ENCODE peak calls at places on chromosome 1, in four cellular contexts. V is ovary; H is CD8-positive, alpha-beta memory T cell; Y is heart right ventricle. B is an unnamed sample.

GRCh38 chr1:56389813-56390539 is 189.4 kb downstream of the PLPP3 start:
- DNase-seq in H (no peak), Y (no peak), V (no peak), B (no peak)

GRCh38 chr1:67211589-67212563 is 45.6 kb downstream of the IL23R start:
- DNase-seq in Y (no peak), V (no peak), H (peak; percentile 38), B (peak; percentile 37)

GRCh38 chr1:55127827-55128343 is 87.3 kb downstream of the USP24 start:
- DNase-seq in H (no peak), Y (no peak), V (no peak), B (no peak)

GRCh38 chr1:47515390-47515789 is 77.5 kb downstream of the FOXD2 start:
- DNase-seq in H (no peak), V (no peak), Y (no peak), B (no peak)

GRCh38 chr1:31647106-31647505 is 2.4 kb upstream of the PEF1 start:
- DNase-seq in Y (no peak), H (no peak), V (no peak), B (no peak)

GRCh38 chr1:203268901-203269653 is 36.2 kb upstream of the BTG2 start:
- DNase-seq in H (peak; percentile 28), Y (no peak), V (no peak), B (no peak)

GRCh38 chr1:181134543-181135461 is 46.3 kb downstream of the IER5 start:
- DNase-seq in H (no peak), V (no peak), Y (no peak), B (no peak)

GRCh38 chr1:10161121-10161520 is 49.2 kb upstream of the KIF1B start:
- DNase-seq in H (no peak), V (no peak), Y (no peak), B (no peak)

GRCh38 chr1:242447682-242448081 is 76.8 kb downstream of the PLD5 start:
- DNase-seq in H (no peak), Y (no peak), V (no peak), B (no peak)

GRCh38 chr1:1204425-1204920 is 1.9 kb downstream of the TNFRSF18 start:
- DNase-seq in Y (no peak), V (no peak), H (no peak), B (no peak)

GRCh38 chr1:232306269-232306911 is 323.5 kb downstream of the SIPA1L2 start:
- DNase-seq in H (no peak), Y (peak; percentile 45), V (no peak), B (no peak)

GRCh38 chr1:157490337-157491165 is 61.8 kb downstream of the FCRL5 start:
- DNase-seq in V (no peak), Y (peak; percentile 46), H (no peak), B (no peak)

GRCh38 chr1:154775559-154776338 is 94.3 kb downstream of the KCNN3 start:
- DNase-seq in H (no peak), V (no peak), Y (no peak), B (no peak)

GRCh38 chr1:1084372-1085170 is 10.5 kb upstream of the RNF223 start:
- DNase-seq in V (peak; percentile 7), H (no peak), Y (no peak), B (no peak)

GRCh38 chr1:67831850-67832513 is 1.3 kb downstream of the GNG12 start:
- DNase-seq in H (no peak), V (peak; percentile 54), Y (peak; percentile 40), B (no peak)

GRCh38 chr1:9690440-9691107 is 39.0 kb downstream of the PIK3CD start:
- DNase-seq in H (no peak), Y (no peak), V (no peak), B (no peak)

GRCh38 chr1:95323117-95323516 is 89.1 kb downstream of the RWDD3 start:
- DNase-seq in V (no peak), Y (no peak), H (no peak), B (no peak)

GRCh38 chr1:115136106-115136505 is 46.8 kb upstream of the TSPAN2 start:
- DNase-seq in V (no peak), Y (no peak), H (no peak), B (no peak)

GRCh38 chr1:72557446-72558049 is 275.2 kb upstream of the NEGR1 start:
- DNase-seq in H (no peak), Y (no peak), V (no peak), B (no peak)

GRCh38 chr1:32759521-32759980 is 57.0 kb upstream of the SYNC start:
- DNase-seq in Y (no peak), V (peak; percentile 47), H (no peak), B (no peak)

GRCh38 chr1:202586018-202586821 is 124.0 kb downstream of the SYT2 start:
- DNase-seq in H (no peak), V (no peak), Y (peak; percentile 26), B (no peak)

GRCh38 chr1:114540202-114540601 is 29.2 kb upstream of the TRIM33 start:
- DNase-seq in H (no peak), Y (no peak), V (no peak), B (no peak)

GRCh38 chr1:165912638-165913037 is 85.2 kb downstream of the UCK2 start:
- DNase-seq in H (no peak), V (no peak), Y (no peak), B (no peak)

GRCh38 chr1:16145988-16146887 is 9.6 kb downstream of the EPHA2 start:
- DNase-seq in Y (peak; percentile 84), H (no peak), V (peak; percentile 87), B (no peak)

GRCh38 chr1:28512058-28512611 is 6.3 kb downstream of the RCC1 start:
- DNase-seq in Y (no peak), V (no peak), H (no peak), B (no peak)

GRCh38 chr1:82492168-82492567 is 691.4 kb downstream of the ADGRL2 start:
- DNase-seq in Y (no peak), H (no peak), V (peak; percentile 7), B (no peak)

GRCh38 chr1:66283583-66284041 is 250.3 kb upstream of the SGIP1 start:
- DNase-seq in Y (no peak), V (no peak), H (no peak), B (no peak)

GRCh38 chr1:201226859-201227488 is 36.4 kb downstream of the IGFN1 start:
- DNase-seq in H (no peak), V (no peak), Y (no peak), B (no peak)
- H3K27ac ChIP-seq in H (no peak overlapping the region), V (no peak overlapping the region), Y (no peak overlapping the region), B (no peak overlapping the region)

GRCh38 chr1:175911138-175911537 is 167.7 kb upstream of the TNR start:
- DNase-seq in H (no peak), Y (no peak), V (no peak), B (no peak)
- H3K9me3 ChIP-seq in H (peaks cover 17% of the 10 kb centered on the region), Y (peaks cover 7% of the 10 kb centered on the region), V (peaks cover 11% of the 10 kb centered on the region), B (no peaks in the 10 kb centered on the region)

GRCh38 chr1:35294809-35295208 is 26.3 kb downstream of the ZMYM4 start:
- DNase-seq in Y (no peak), V (no peak), H (no peak), B (no peak)

GRCh38 chr1:35301674-35302392 is 33.3 kb downstream of the ZMYM4 start:
- DNase-seq in H (no peak), Y (no peak), V (no peak), B (no peak)

GRCh38 chr1:35300376-35300775 is 31.9 kb downstream of the ZMYM4 start:
- DNase-seq in Y (no peak), H (no peak), V (no peak), B (no peak)

GRCh38 chr1:35298464-35298863 is 30.0 kb downstream of the ZMYM4 start:
- DNase-seq in H (no peak), Y (no peak), V (peak; percentile 15), B (peak; percentile 46)
- H3K27ac ChIP-seq in H (no peak overlapping the region), Y (peak overlapping the region; percentile 17), V (no peak overlapping the region), B (no peak overlapping the region)

GRCh38 chr1:199218065-199218464 is 579.2 kb downstream of the PTPRC start:
- DNase-seq in H (peak; percentile 10), V (no peak), Y (no peak), B (no peak)
- H3K9me3 ChIP-seq in H (no peaks in the 10 kb centered on the region), V (no peaks in the 10 kb centered on the region), Y (no peaks in the 10 kb centered on the region), B (no peaks in the 10 kb centered on the region)

DNA sequence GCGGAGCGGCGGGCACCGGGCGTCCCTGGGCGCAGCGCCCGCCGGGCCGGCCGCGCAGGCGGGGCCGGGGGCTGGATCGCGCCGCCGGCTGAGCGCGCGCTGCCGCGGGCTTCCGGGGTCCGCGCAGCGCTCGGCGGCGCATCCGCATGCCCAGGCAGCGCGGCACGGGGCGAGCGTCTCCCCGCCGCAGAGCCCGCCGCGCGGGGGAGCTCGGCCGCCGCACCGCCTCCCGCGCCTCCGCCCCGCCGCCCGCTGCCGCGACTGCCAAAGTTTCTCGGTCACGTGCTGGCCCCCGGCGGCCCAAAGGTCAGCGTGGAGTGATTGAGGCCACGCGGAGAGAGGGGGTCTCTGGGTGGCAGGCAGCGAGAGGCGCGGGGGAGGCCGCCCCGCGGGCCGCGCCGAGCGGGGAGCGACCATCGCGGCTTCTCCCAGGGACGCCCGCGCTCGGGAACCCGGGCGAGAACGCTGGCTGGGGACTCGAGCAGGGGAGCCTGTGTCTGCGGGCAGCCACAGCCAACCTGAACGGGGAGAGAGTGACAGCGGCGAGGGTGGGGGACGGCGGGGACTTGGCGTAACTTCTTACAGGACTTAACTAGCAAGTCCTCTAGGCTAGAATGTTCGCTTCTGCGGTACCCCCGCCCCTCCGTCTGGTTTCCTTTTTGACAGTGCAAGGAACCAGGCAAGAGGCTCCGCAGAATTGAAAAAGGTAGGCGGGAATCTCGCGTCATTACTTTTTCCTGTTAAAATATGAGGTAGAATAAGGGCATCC is at the start of gene ILDR2:
- DNase-seq in Y (peak; percentile 55), H (peak; percentile 26), V (peak; percentile 20), B (peak; percentile 44)
- H3K27ac ChIP-seq in Y (peak within 1 kb of the TSS; percentile 61), H (no peak within 1 kb of the TSS), V (no peak within 1 kb of the TSS), B (peak within 1 kb of the TSS; percentile 54)

GRCh38 chr1:5375437-5375836 is 616.8 kb downstream of the NPHP4 start:
- DNase-seq in V (no peak), Y (no peak), H (no peak), B (no peak)
- H3K9me3 ChIP-seq in V (no peaks in the 10 kb centered on the region), Y (no peaks in the 10 kb centered on the region), H (no peaks in the 10 kb centered on the region), B (peaks cover 7% of the 10 kb centered on the region)

DNA sequence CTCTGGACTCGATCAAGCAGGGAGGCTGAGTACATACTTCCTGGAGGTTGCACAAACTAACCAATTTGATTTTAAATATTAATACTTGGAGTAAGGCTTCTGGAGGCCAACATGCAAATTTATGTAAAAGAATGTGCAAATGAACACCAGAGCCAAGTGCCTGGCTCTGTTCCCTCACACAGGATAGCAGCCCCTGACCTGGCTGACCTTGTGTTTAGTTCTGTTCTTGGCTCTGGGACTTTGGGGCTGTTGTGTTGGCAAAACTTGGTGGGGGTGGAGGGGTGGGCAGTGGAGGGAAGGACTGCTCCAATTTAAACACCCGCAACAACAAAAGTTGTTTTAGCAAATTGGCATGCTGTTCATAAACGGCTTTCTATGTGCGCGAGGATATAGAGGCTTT is 34.2 kb downstream of the CNIH3 start:
- DNase-seq in Y (no peak), V (peak; percentile 33), H (no peak), B (no peak)
- H3K27ac ChIP-seq in Y (no peak overlapping the region), V (no peak overlapping the region), H (no peak overlapping the region), B (no peak overlapping the region)

GRCh38 chr1:79852004-79852403 is 845.5 kb upstream of the ADGRL4 start:
- DNase-seq in Y (no peak), V (no peak), H (no peak), B (no peak)
- H3K9me3 ChIP-seq in Y (no peaks in the 10 kb centered on the region), V (no peaks in the 10 kb centered on the region), H (no peaks in the 10 kb centered on the region), B (no peaks in the 10 kb centered on the region)